ENCODE peak calls at places on chromosomes 16 and 17, in four cellular contexts. Q is fibroblast of lung, J is A673, O is HCT116. F is an unnamed sample.

GRCh38 chr16:9443864-9444263 is 352.4 kb downstream of the HAPSTR1 start:
- DNase-seq in J (no peak), Q (no peak), O (no peak), F (no peak)

GRCh38 chr17:82029391-82029790 is 2.1 kb upstream of the RAC3 start:
- DNase-seq in J (no peak), Q (no peak), O (no peak), F (no peak)

GRCh38 chr17:50817142-50817751 is 18.1 kb upstream of the WFIKKN2 start:
- DNase-seq in O (peak), Q (peak), J (peak), F (peak)

GRCh38 chr16:66489385-66489784 is 60.5 kb downstream of the TK2 start:
- DNase-seq in J (no peak), Q (no peak), O (no peak), F (no peak)

GRCh38 chr17:55237268-55237667 is 27.5 kb upstream of the HLF start:
- DNase-seq in Q (no peak), O (no peak), J (peak), F (no peak)

GRCh38 chr16:66924527-66925321 is 611 bp downstream of the RRAD start:
- DNase-seq in J (no peak), O (no peak), Q (no peak), F (peak)

GRCh38 chr16:17520567-17520966 is 49.8 kb upstream of the XYLT1 start:
- DNase-seq in J (no peak), O (no peak), Q (peak), F (no peak)

GRCh38 chr16:20051611-20052010 is 22.1 kb downstream of the GPR139 start:
- DNase-seq in Q (no peak), J (no peak), O (no peak), F (no peak)

GRCh38 chr16:80084614-80085013 is 456.2 kb upstream of the DYNLRB2 start:
- DNase-seq in O (no peak), Q (peak), J (peak), F (peak)

GRCh38 chr17:76497979-76498885 is 3.0 kb downstream of the RHBDF2 start:
- DNase-seq in Q (peak), O (no peak), J (peak), F (peak)

GRCh38 chr17:19940722-19941464 is 36.7 kb downstream of the AKAP10 start:
- DNase-seq in Q (peak), O (no peak), J (no peak), F (no peak)

GRCh38 chr16:56047307-56048234 is 143.7 kb upstream of the GNAO1 start:
- DNase-seq in O (no peak), Q (no peak), J (no peak), F (peak)

GRCh38 chr16:68564367-68564985 is 25.4 kb downstream of the ZFP90 start:
- DNase-seq in O (no peak), J (no peak), Q (peak), F (peak)

GRCh38 chr16:58085584-58086251 is 43.5 kb downstream of the CFAP20 start:
- DNase-seq in J (no peak), Q (no peak), O (no peak), F (no peak)

GRCh38 chr17:60586288-60586974 is 13.6 kb upstream of the PPM1D start:
- DNase-seq in Q (no peak), J (no peak), O (no peak), F (peak)

GRCh38 chr17:63540581-63540980 is 9.7 kb upstream of the DCAF7 start:
- DNase-seq in Q (no peak), O (no peak), J (no peak), F (no peak)

GRCh38 chr16:70772493-70772892 is 28.5 kb downstream of the VAC14 start:
- DNase-seq in Q (peak), O (no peak), J (no peak), F (no peak)

GRCh38 chr16:80824623-80825364 is 20.4 kb upstream of the CDYL2 start:
- DNase-seq in Q (peak), O (peak), J (peak), F (peak)

GRCh38 chr16:58518083-58518979 is 3.0 kb downstream of the SETD6 start:
- DNase-seq in Q (no peak), O (no peak), J (no peak), F (no peak)

GRCh38 chr17:60165223-60165622 is 15.4 kb downstream of the CA4 start:
- DNase-seq in Q (no peak), J (no peak), O (no peak), F (no peak)

GRCh38 chr16:56798955-56799354 is 66.1 kb upstream of the SLC12A3 start:
- DNase-seq in J (no peak), O (no peak), Q (no peak), F (no peak)

GRCh38 chr17:56930739-56931337 is 17.0 kb upstream of the TRIM25 start:
- DNase-seq in O (no peak), Q (no peak), J (no peak), F (no peak)

GRCh38 chr17:67666710-67667109 is 51.0 kb upstream of the NOL11 start:
- DNase-seq in O (no peak), Q (no peak), J (no peak), F (no peak)

GRCh38 chr16:21160276-21160675 is 1.8 kb downstream of the LDAF1 start:
- DNase-seq in O (no peak), Q (no peak), J (no peak), F (no peak)

GRCh38 chr16:68284847-68285246 is 20.5 kb downstream of the SLC7A6 start:
- DNase-seq in O (no peak), J (no peak), Q (no peak), F (no peak)

GRCh38 chr17:27269201-27269600 is 24.7 kb upstream of the WSB1 start:
- DNase-seq in J (no peak), Q (no peak), O (no peak), F (no peak)

GRCh38 chr17:41518789-41519449 is at the start of gene KRT15:
- DNase-seq in O (no peak), Q (no peak), J (no peak), F (no peak)

GRCh38 chr17:51346218-51346982 is 86.1 kb downstream of the UTP18 start:
- DNase-seq in O (no peak), J (no peak), Q (no peak), F (no peak)

GRCh38 chr17:60328679-60329078 is 63.3 kb downstream of the USP32 start:
- DNase-seq in Q (no peak), O (no peak), J (no peak), F (no peak)

GRCh38 chr17:55763856-55764255 is 13.0 kb downstream of the PCTP start:
- DNase-seq in J (peak), Q (peak), O (no peak), F (no peak)

GRCh38 chr16:47523342-47524006 is 62.3 kb downstream of the PHKB start:
- DNase-seq in Q (no peak), O (no peak), J (no peak), F (no peak)

GRCh38 chr16:48125888-48126287 is 29.9 kb downstream of the ABCC12 start:
- DNase-seq in Q (no peak), J (no peak), O (no peak), F (no peak)

GRCh38 chr16:5058476-5058875 is 7.3 kb downstream of the C16orf89 start:
- DNase-seq in J (peak), O (no peak), Q (no peak), F (peak)

GRCh38 chr16:84209989-84210388 is 19.0 kb downstream of the ADAD2 start:
- DNase-seq in J (no peak), O (peak), Q (no peak), F (no peak)

GRCh38 chr16:3797904-3798811 is 80.8 kb upstream of the TRAP1 start:
- DNase-seq in O (no peak), Q (no peak), J (no peak), F (peak)

GRCh38 chr16:3798827-3799226 is 81.5 kb upstream of the TRAP1 start:
- DNase-seq in J (no peak), Q (no peak), O (no peak), F (no peak)

GRCh38 chr16:3797473-3797872 is 80.1 kb upstream of the TRAP1 start:
- DNase-seq in Q (no peak), J (no peak), O (no peak), F (no peak)

GRCh38 chr16:3800019-3800418 is 80.5 kb downstream of the CREBBP start:
- DNase-seq in J (no peak), O (no peak), Q (no peak), F (no peak)

GRCh38 chr16:3800477-3801270 is 79.8 kb downstream of the CREBBP start:
- DNase-seq in Q (no peak), O (no peak), J (no peak), F (no peak)
- H3K27ac ChIP-seq in Q (no peak), O (no peak), J (no peak), F (no peak)

GRCh38 chr16:88539652-88540345 is 30.4 kb upstream of the ZC3H18 start:
- DNase-seq in O (no peak), Q (no peak), J (no peak), F (no peak)
- TF ChIP-seq EZH2 in O (no peak), Q (peak), J (no peak), F (no peak)

GRCh38 chr17:61619493-61619892 is 28.5 kb upstream of the NACA2 start:
- DNase-seq in Q (peak), J (peak), O (peak), F (no peak)

GRCh38 chr17:61619953-61620352 is 28.9 kb upstream of the NACA2 start:
- DNase-seq in J (no peak), O (no peak), Q (no peak), F (no peak)

GRCh38 chr17:61616783-61617182 is 25.8 kb upstream of the NACA2 start:
- DNase-seq in O (no peak), J (no peak), Q (no peak), F (no peak)

GRCh38 chr17:61617261-61617660 is 26.2 kb upstream of the NACA2 start:
- DNase-seq in O (no peak), J (no peak), Q (peak), F (no peak)

DNA sequence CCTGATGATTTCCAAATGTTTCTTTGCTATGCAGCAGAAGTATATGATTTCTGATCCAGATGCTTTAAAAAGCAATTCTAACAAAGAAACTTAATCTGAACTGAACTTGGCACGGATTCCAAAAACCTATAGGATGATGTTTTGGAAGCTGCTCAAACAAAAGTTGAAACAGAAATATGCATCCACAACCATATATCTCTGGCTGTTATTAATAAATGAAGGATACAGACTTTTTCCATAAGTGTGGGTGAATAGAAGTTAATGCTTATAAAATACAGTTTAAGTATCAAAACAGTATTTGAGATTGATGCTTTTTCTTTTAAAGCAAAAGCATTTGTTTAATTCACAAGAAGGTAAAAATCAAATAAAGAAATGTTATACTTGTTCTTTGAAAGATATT is 27.9 kb upstream of the NACA2 start:
- DNase-seq in Q (no peak), J (no peak), O (no peak), F (no peak)
- H3K4me3 ChIP-seq in Q (no peak), J (no peak), O (no peak), F (no peak)

DNA sequence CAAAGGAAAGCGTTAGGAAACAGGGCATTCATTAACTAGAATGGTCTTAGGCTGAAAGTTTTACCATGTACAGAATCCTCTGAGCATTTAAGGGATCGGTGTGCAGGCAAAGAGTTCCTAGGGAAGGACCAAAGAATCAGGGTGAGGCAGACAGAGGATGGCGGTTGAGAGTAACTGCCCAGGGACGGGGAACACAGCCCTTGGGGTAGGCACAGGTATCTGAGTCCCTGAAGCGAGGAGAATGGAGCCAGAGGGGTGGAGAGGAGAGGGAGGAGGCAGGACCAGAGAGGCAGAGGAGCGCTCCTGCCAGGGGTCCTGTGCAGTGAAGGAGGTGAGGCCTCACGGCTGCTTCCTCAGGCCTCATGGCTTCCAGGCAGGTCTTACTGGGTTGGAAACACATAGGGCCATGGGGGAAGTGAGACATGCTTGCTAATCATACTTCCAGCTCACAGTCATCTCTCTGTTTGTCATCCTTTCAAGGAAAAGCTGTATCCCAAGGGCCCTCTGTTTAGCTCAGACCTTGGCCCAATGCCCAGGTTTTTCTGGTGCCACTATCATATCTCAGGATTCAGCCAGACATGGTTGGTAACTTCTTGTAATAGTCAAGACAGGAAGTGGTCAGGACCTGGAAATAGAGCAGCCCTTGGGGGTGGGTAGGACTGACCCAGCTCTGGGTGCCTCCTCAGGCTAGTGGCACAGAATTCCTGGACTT is 13.8 kb upstream of the ITGB3 start:
- DNase-seq in J (peak), O (peak), Q (peak), F (no peak)
- H3K27ac ChIP-seq in J (peak), O (peak), Q (peak), F (no peak)

GRCh38 chr17:37744961-37745800 is at the start of gene HNF1B:
- DNase-seq in J (no peak), Q (no peak), O (no peak), F (peak)
- TF ChIP-seq EZH2 in J (no peak), Q (no peak), O (no peak), F (no peak)

DNA sequence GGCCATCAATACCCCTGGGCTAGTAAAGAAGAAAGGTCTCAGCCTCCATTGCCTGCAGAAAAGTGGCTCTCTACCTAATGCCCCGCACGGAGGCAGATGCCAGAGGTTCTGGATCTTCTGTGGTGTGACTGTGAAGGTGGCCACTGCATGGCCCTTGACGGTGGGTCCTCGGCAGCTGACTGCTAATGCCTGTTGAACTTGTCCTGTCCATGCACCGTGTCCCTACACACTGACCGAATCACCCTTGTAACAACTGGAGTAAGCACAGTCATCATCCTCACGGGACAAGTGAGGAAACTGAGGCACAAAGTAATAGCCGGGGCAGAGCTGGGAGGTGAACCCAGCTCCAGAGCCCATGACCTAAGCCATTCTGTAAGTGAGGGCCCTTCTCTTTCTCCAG is 48.8 kb downstream of the MYH11 start:
- DNase-seq in Q (no peak), J (no peak), O (no peak), F (no peak)
- H3K4me3 ChIP-seq in Q (no peak), J (no peak), O (no peak), F (no peak)

GRCh38 chr16:53055603-53056527 is 1.1 kb downstream of the CHD9 start:
- DNase-seq in Q (peak), O (no peak), J (peak), F (peak)
- H3K27ac ChIP-seq in Q (peak), O (peak), J (peak), F (no peak)

GRCh38 chr17:4583796-4584124 is 569 bp upstream of the SMTNL2 start:
- DNase-seq in O (peak), J (peak), Q (no peak), F (peak)
- TF ChIP-seq EZH2 in O (no peak), J (no peak), Q (peak), F (no peak)

GRCh38 chr17:75477493-75477862 is 21.0 kb downstream of the TMEM94 start:
- DNase-seq in O (no peak), J (no peak), Q (no peak), F (no peak)
- H3K4me3 ChIP-seq in O (no peak), J (no peak), Q (no peak), F (no peak)

GRCh38 chr16:88599825-88600538 is 29.8 kb downstream of the ZC3H18 start:
- DNase-seq in Q (no peak), O (no peak), J (no peak), F (no peak)
- H3K27ac ChIP-seq in Q (no peak), O (no peak), J (no peak), F (no peak)

F was measured in neural progenitor cell.